ENCODE peak calls at places on chromosome 12, in ten cellular contexts. One of them, this sample, is unnamed.

GRCh38 chr12:21456291-21456780 is 18.9 kb downstream of the PYROXD1 start:
- DNase-seq in kidney glomerular epithelial cell: no peak
- DNase-seq in T-helper 2 cell: no peak
- DNase-seq in non-pigmented ciliary epithelial cell: no peak
- DNase-seq in neural crest cell: no peak
- DNase-seq in MV-4-11: peak; percentile 89
- DNase-seq in progenitor cell of endocrine pancreas: no peak
- DNase-seq in psoas muscle: no peak
- DNase-seq in amniotic stem cell: no peak
- DNase-seq in cardiac muscle cell: no peak
- DNase-seq in this sample: no peak

GRCh38 chr12:42094277-42094676 is 50.4 kb downstream of the GXYLT1 start:
- DNase-seq in kidney glomerular epithelial cell: no peak
- DNase-seq in T-helper 2 cell: no peak
- DNase-seq in non-pigmented ciliary epithelial cell: peak; percentile 48
- DNase-seq in neural crest cell: no peak
- DNase-seq in MV-4-11: peak; percentile 50
- DNase-seq in progenitor cell of endocrine pancreas: no peak
- DNase-seq in psoas muscle: no peak
- DNase-seq in amniotic stem cell: no peak
- DNase-seq in cardiac muscle cell: no peak
- DNase-seq in this sample: no peak

GRCh38 chr12:65821336-65821735 is 2.9 kb upstream of the HMGA2 start:
- DNase-seq in kidney glomerular epithelial cell: no peak
- DNase-seq in T-helper 2 cell: no peak
- DNase-seq in non-pigmented ciliary epithelial cell: no peak
- DNase-seq in neural crest cell: no peak
- DNase-seq in MV-4-11: no peak
- DNase-seq in progenitor cell of endocrine pancreas: no peak
- DNase-seq in psoas muscle: no peak
- DNase-seq in amniotic stem cell: no peak
- DNase-seq in cardiac muscle cell: no peak
- DNase-seq in this sample: no peak

GRCh38 chr12:5619628-5620027 is 187.7 kb downstream of the NTF3 start:
- DNase-seq in kidney glomerular epithelial cell: no peak
- DNase-seq in T-helper 2 cell: no peak
- DNase-seq in non-pigmented ciliary epithelial cell: no peak
- DNase-seq in neural crest cell: no peak
- DNase-seq in MV-4-11: no peak
- DNase-seq in progenitor cell of endocrine pancreas: no peak
- DNase-seq in psoas muscle: no peak
- DNase-seq in amniotic stem cell: no peak
- DNase-seq in cardiac muscle cell: no peak
- DNase-seq in this sample: no peak

GRCh38 chr12:27334052-27334720 is 1.6 kb downstream of the BMAL2 start:
- DNase-seq in kidney glomerular epithelial cell: peak; percentile 33
- DNase-seq in T-helper 2 cell: no peak
- DNase-seq in non-pigmented ciliary epithelial cell: no peak
- DNase-seq in neural crest cell: no peak
- DNase-seq in MV-4-11: no peak
- DNase-seq in progenitor cell of endocrine pancreas: no peak
- DNase-seq in psoas muscle: no peak
- DNase-seq in amniotic stem cell: no peak
- DNase-seq in cardiac muscle cell: no peak
- DNase-seq in this sample: no peak

GRCh38 chr12:1593232-1594044 is 943 bp downstream of the FBXL14 start:
- DNase-seq in kidney glomerular epithelial cell: no peak
- DNase-seq in T-helper 2 cell: peak; percentile 46
- DNase-seq in non-pigmented ciliary epithelial cell: no peak
- DNase-seq in neural crest cell: no peak
- DNase-seq in MV-4-11: no peak
- DNase-seq in progenitor cell of endocrine pancreas: peak; percentile 53
- DNase-seq in psoas muscle: peak; percentile 70
- DNase-seq in amniotic stem cell: no peak
- DNase-seq in cardiac muscle cell: peak; percentile 65
- DNase-seq in this sample: no peak

GRCh38 chr12:131007794-131008460 is 54.2 kb downstream of the ADGRD1 start:
- DNase-seq in kidney glomerular epithelial cell: no peak
- DNase-seq in T-helper 2 cell: no peak
- DNase-seq in non-pigmented ciliary epithelial cell: no peak
- DNase-seq in neural crest cell: no peak
- DNase-seq in MV-4-11: no peak
- DNase-seq in progenitor cell of endocrine pancreas: no peak
- DNase-seq in psoas muscle: no peak
- DNase-seq in amniotic stem cell: no peak
- DNase-seq in cardiac muscle cell: no peak
- DNase-seq in this sample: no peak

GRCh38 chr12:26011099-26011498 is 52.6 kb downstream of the RASSF8 start:
- DNase-seq in kidney glomerular epithelial cell: no peak
- DNase-seq in T-helper 2 cell: no peak
- DNase-seq in non-pigmented ciliary epithelial cell: no peak
- DNase-seq in neural crest cell: no peak
- DNase-seq in MV-4-11: no peak
- DNase-seq in progenitor cell of endocrine pancreas: no peak
- DNase-seq in psoas muscle: no peak
- DNase-seq in amniotic stem cell: no peak
- DNase-seq in cardiac muscle cell: no peak
- DNase-seq in this sample: peak; percentile 49

GRCh38 chr12:121829250-121829918 is 25.6 kb downstream of the SETD1B start:
- DNase-seq in kidney glomerular epithelial cell: no peak
- DNase-seq in T-helper 2 cell: no peak
- DNase-seq in non-pigmented ciliary epithelial cell: no peak
- DNase-seq in neural crest cell: no peak
- DNase-seq in MV-4-11: no peak
- DNase-seq in progenitor cell of endocrine pancreas: no peak
- DNase-seq in psoas muscle: no peak
- DNase-seq in amniotic stem cell: no peak
- DNase-seq in cardiac muscle cell: no peak
- DNase-seq in this sample: no peak

GRCh38 chr12:19800884-19801283 is 361.6 kb downstream of the AEBP2 start:
- DNase-seq in kidney glomerular epithelial cell: no peak
- DNase-seq in T-helper 2 cell: no peak
- DNase-seq in non-pigmented ciliary epithelial cell: peak; percentile 57
- DNase-seq in neural crest cell: no peak
- DNase-seq in MV-4-11: no peak
- DNase-seq in progenitor cell of endocrine pancreas: no peak
- DNase-seq in psoas muscle: no peak
- DNase-seq in amniotic stem cell: no peak
- DNase-seq in cardiac muscle cell: no peak
- DNase-seq in this sample: no peak

GRCh38 chr12:132690112-132690511 is 2.7 kb downstream of the PXMP2 start:
- DNase-seq in kidney glomerular epithelial cell: no peak
- DNase-seq in T-helper 2 cell: no peak
- DNase-seq in non-pigmented ciliary epithelial cell: no peak
- DNase-seq in neural crest cell: no peak
- DNase-seq in MV-4-11: no peak
- DNase-seq in progenitor cell of endocrine pancreas: no peak
- DNase-seq in psoas muscle: no peak
- DNase-seq in amniotic stem cell: no peak
- DNase-seq in cardiac muscle cell: no peak
- DNase-seq in this sample: no peak

GRCh38 chr12:129911437-129912049 is 7.7 kb upstream of the TMEM132D start:
- DNase-seq in kidney glomerular epithelial cell: peak; percentile 54
- DNase-seq in T-helper 2 cell: no peak
- DNase-seq in non-pigmented ciliary epithelial cell: peak; percentile 26
- DNase-seq in neural crest cell: peak; percentile 62
- DNase-seq in MV-4-11: no peak
- DNase-seq in progenitor cell of endocrine pancreas: peak; percentile 55
- DNase-seq in psoas muscle: no peak
- DNase-seq in amniotic stem cell: peak; percentile 35
- DNase-seq in cardiac muscle cell: peak; percentile 76
- DNase-seq in this sample: no peak

GRCh38 chr12:55830601-55831406 is 1.4 kb upstream of the DNAJC14 start:
- DNase-seq in kidney glomerular epithelial cell: no peak
- DNase-seq in T-helper 2 cell: peak; percentile 28
- DNase-seq in non-pigmented ciliary epithelial cell: no peak
- DNase-seq in neural crest cell: peak; percentile 62
- DNase-seq in MV-4-11: no peak
- DNase-seq in progenitor cell of endocrine pancreas: peak; percentile 60
- DNase-seq in psoas muscle: peak; percentile 83
- DNase-seq in amniotic stem cell: no peak
- DNase-seq in cardiac muscle cell: peak; percentile 68
- DNase-seq in this sample: no peak

GRCh38 chr12:104680506-104680905 is 223.8 kb downstream of the CHST11 start:
- DNase-seq in kidney glomerular epithelial cell: no peak
- DNase-seq in T-helper 2 cell: no peak
- DNase-seq in non-pigmented ciliary epithelial cell: no peak
- DNase-seq in neural crest cell: no peak
- DNase-seq in MV-4-11: peak; percentile 87
- DNase-seq in progenitor cell of endocrine pancreas: no peak
- DNase-seq in psoas muscle: no peak
- DNase-seq in amniotic stem cell: no peak
- DNase-seq in cardiac muscle cell: no peak
- DNase-seq in this sample: no peak

GRCh38 chr12:52672321-52672933 is 7.8 kb downstream of the KRT1 start:
- DNase-seq in kidney glomerular epithelial cell: peak; percentile 8
- DNase-seq in T-helper 2 cell: no peak
- DNase-seq in non-pigmented ciliary epithelial cell: no peak
- DNase-seq in neural crest cell: no peak
- DNase-seq in MV-4-11: no peak
- DNase-seq in progenitor cell of endocrine pancreas: no peak
- DNase-seq in psoas muscle: no peak
- DNase-seq in amniotic stem cell: no peak
- DNase-seq in cardiac muscle cell: no peak
- DNase-seq in this sample: peak; percentile 11

GRCh38 chr12:48779869-48780268 is 9.0 kb downstream of the ADCY6 start:
- DNase-seq in kidney glomerular epithelial cell: no peak
- DNase-seq in T-helper 2 cell: no peak
- DNase-seq in non-pigmented ciliary epithelial cell: peak; percentile 32
- DNase-seq in neural crest cell: no peak
- DNase-seq in MV-4-11: peak; percentile 85
- DNase-seq in progenitor cell of endocrine pancreas: no peak
- DNase-seq in psoas muscle: peak; percentile 59
- DNase-seq in amniotic stem cell: no peak
- DNase-seq in cardiac muscle cell: peak; percentile 33
- DNase-seq in this sample: no peak

GRCh38 chr12:123444396-123445026 is 8.0 kb upstream of the RILPL2 start:
- DNase-seq in kidney glomerular epithelial cell: no peak
- DNase-seq in T-helper 2 cell: no peak
- DNase-seq in non-pigmented ciliary epithelial cell: peak; percentile 26
- DNase-seq in neural crest cell: no peak
- DNase-seq in MV-4-11: no peak
- DNase-seq in progenitor cell of endocrine pancreas: no peak
- DNase-seq in psoas muscle: no peak
- DNase-seq in amniotic stem cell: peak; percentile 24
- DNase-seq in cardiac muscle cell: no peak
- DNase-seq in this sample: peak; percentile 18

GRCh38 chr12:80936353-80936641 is 1.4 kb downstream of the LIN7A start:
- DNase-seq in kidney glomerular epithelial cell: no peak
- DNase-seq in T-helper 2 cell: no peak
- DNase-seq in non-pigmented ciliary epithelial cell: no peak
- DNase-seq in neural crest cell: no peak
- DNase-seq in MV-4-11: no peak
- DNase-seq in progenitor cell of endocrine pancreas: no peak
- DNase-seq in psoas muscle: no peak
- DNase-seq in amniotic stem cell: no peak
- DNase-seq in cardiac muscle cell: peak; percentile 68
- DNase-seq in this sample: no peak

GRCh38 chr12:48527891-48528670 is 2.6 kb downstream of the OR8S1 start:
- DNase-seq in kidney glomerular epithelial cell: no peak
- DNase-seq in T-helper 2 cell: no peak
- DNase-seq in non-pigmented ciliary epithelial cell: no peak
- DNase-seq in neural crest cell: no peak
- DNase-seq in MV-4-11: no peak
- DNase-seq in progenitor cell of endocrine pancreas: no peak
- DNase-seq in psoas muscle: no peak
- DNase-seq in amniotic stem cell: no peak
- DNase-seq in cardiac muscle cell: no peak
- DNase-seq in this sample: no peak

GRCh38 chr12:91215940-91216454 is 33.4 kb upstream of the DCN start:
- DNase-seq in kidney glomerular epithelial cell: peak; percentile 99
- DNase-seq in T-helper 2 cell: no peak
- DNase-seq in non-pigmented ciliary epithelial cell: no peak
- DNase-seq in neural crest cell: no peak
- DNase-seq in MV-4-11: no peak
- DNase-seq in progenitor cell of endocrine pancreas: no peak
- DNase-seq in psoas muscle: no peak
- DNase-seq in amniotic stem cell: no peak
- DNase-seq in cardiac muscle cell: no peak
- DNase-seq in this sample: no peak

GRCh38 chr12:107359382-107359781 is 266.0 kb upstream of the CRY1 start:
- DNase-seq in kidney glomerular epithelial cell: peak; percentile 82
- DNase-seq in T-helper 2 cell: no peak
- DNase-seq in non-pigmented ciliary epithelial cell: no peak
- DNase-seq in neural crest cell: no peak
- DNase-seq in MV-4-11: no peak
- DNase-seq in progenitor cell of endocrine pancreas: no peak
- DNase-seq in psoas muscle: no peak
- DNase-seq in amniotic stem cell: no peak
- DNase-seq in cardiac muscle cell: no peak
- DNase-seq in this sample: peak; percentile 56

GRCh38 chr12:90922068-90922743 is 32.8 kb downstream of the CCER1 start:
- DNase-seq in kidney glomerular epithelial cell: no peak
- DNase-seq in T-helper 2 cell: no peak
- DNase-seq in non-pigmented ciliary epithelial cell: no peak
- DNase-seq in neural crest cell: no peak
- DNase-seq in MV-4-11: no peak
- DNase-seq in progenitor cell of endocrine pancreas: no peak
- DNase-seq in psoas muscle: no peak
- DNase-seq in amniotic stem cell: peak; percentile 52
- DNase-seq in cardiac muscle cell: no peak
- DNase-seq in this sample: peak; percentile 16

GRCh38 chr12:96195845-96196451 is 1.8 kb downstream of the ELK3 start:
- DNase-seq in kidney glomerular epithelial cell: peak; percentile 59
- DNase-seq in T-helper 2 cell: peak; percentile 13
- DNase-seq in non-pigmented ciliary epithelial cell: no peak
- DNase-seq in neural crest cell: peak; percentile 16
- DNase-seq in MV-4-11: no peak
- DNase-seq in progenitor cell of endocrine pancreas: no peak
- DNase-seq in psoas muscle: no peak
- DNase-seq in amniotic stem cell: peak; percentile 48
- DNase-seq in cardiac muscle cell: peak; percentile 50
- DNase-seq in this sample: peak; percentile 49

GRCh38 chr12:4562034-4562657 is at the start of gene DYRK4:
- DNase-seq in kidney glomerular epithelial cell: peak; percentile 40
- DNase-seq in T-helper 2 cell: no peak
- DNase-seq in non-pigmented ciliary epithelial cell: no peak
- DNase-seq in neural crest cell: peak; percentile 81
- DNase-seq in MV-4-11: peak; percentile 84
- DNase-seq in progenitor cell of endocrine pancreas: peak; percentile 89
- DNase-seq in psoas muscle: peak; percentile 82
- DNase-seq in amniotic stem cell: no peak
- DNase-seq in cardiac muscle cell: peak; percentile 95
- DNase-seq in this sample: no peak

GRCh38 chr12:118981285-118982201 is at the start of gene SRRM4:
- DNase-seq in kidney glomerular epithelial cell: no peak
- DNase-seq in T-helper 2 cell: no peak
- DNase-seq in non-pigmented ciliary epithelial cell: no peak
- DNase-seq in neural crest cell: peak; percentile 83
- DNase-seq in MV-4-11: no peak
- DNase-seq in progenitor cell of endocrine pancreas: peak; percentile 81
- DNase-seq in psoas muscle: no peak
- DNase-seq in amniotic stem cell: no peak
- DNase-seq in cardiac muscle cell: peak; percentile 90
- DNase-seq in this sample: no peak

GRCh38 chr12:50053583-50053982 is 3.8 kb upstream of the ASIC1 start:
- DNase-seq in kidney glomerular epithelial cell: no peak
- DNase-seq in T-helper 2 cell: no peak
- DNase-seq in non-pigmented ciliary epithelial cell: no peak
- DNase-seq in neural crest cell: no peak
- DNase-seq in MV-4-11: peak; percentile 81
- DNase-seq in progenitor cell of endocrine pancreas: no peak
- DNase-seq in psoas muscle: no peak
- DNase-seq in amniotic stem cell: no peak
- DNase-seq in cardiac muscle cell: no peak
- DNase-seq in this sample: no peak

GRCh38 chr12:25558566-25558965 is 5.5 kb upstream of the LMNTD1 start:
- DNase-seq in kidney glomerular epithelial cell: peak; percentile 9
- DNase-seq in T-helper 2 cell: no peak
- DNase-seq in non-pigmented ciliary epithelial cell: no peak
- DNase-seq in neural crest cell: no peak
- DNase-seq in MV-4-11: no peak
- DNase-seq in progenitor cell of endocrine pancreas: no peak
- DNase-seq in psoas muscle: no peak
- DNase-seq in amniotic stem cell: no peak
- DNase-seq in cardiac muscle cell: no peak
- DNase-seq in this sample: no peak

GRCh38 chr12:32264995-32265394 is 134.4 kb upstream of the FGD4 start:
- DNase-seq in kidney glomerular epithelial cell: no peak
- DNase-seq in T-helper 2 cell: no peak
- DNase-seq in non-pigmented ciliary epithelial cell: no peak
- DNase-seq in neural crest cell: no peak
- DNase-seq in MV-4-11: peak; percentile 73
- DNase-seq in progenitor cell of endocrine pancreas: no peak
- DNase-seq in psoas muscle: no peak
- DNase-seq in amniotic stem cell: no peak
- DNase-seq in cardiac muscle cell: no peak
- DNase-seq in this sample: no peak

This sample was measured in HS-5.